ENCODE peak calls at places on chromosomes 3 and 15, in seven cellular contexts. One of them, this sample, is unnamed.

GRCh38 chr3:155742339-155742980 is 2.4 kb downstream of the PLCH1 start:
- DNase-seq in bronchial epithelial cell: no peak
- DNase-seq in dorsolateral prefrontal cortex: no peak
- DNase-seq in GM13976: no peak
- DNase-seq in spleen: no peak
- DNase-seq in colonic mucosa: no peak
- DNase-seq in pancreas: no peak
- DNase-seq in this sample: no peak

GRCh38 chr15:81003023-81003350 is 2.3 kb downstream of the TLNRD1 start:
- DNase-seq in bronchial epithelial cell: no peak
- DNase-seq in dorsolateral prefrontal cortex: no peak
- DNase-seq in GM13976: no peak
- DNase-seq in spleen: peak; percentile 84
- DNase-seq in colonic mucosa: no peak
- DNase-seq in pancreas: no peak
- DNase-seq in this sample: no peak

GRCh38 chr3:115092220-115092791 is 54.8 kb downstream of the ZBTB20 start:
- DNase-seq in bronchial epithelial cell: peak; percentile 38
- DNase-seq in dorsolateral prefrontal cortex: peak; percentile 74
- DNase-seq in GM13976: peak; percentile 8
- DNase-seq in spleen: peak; percentile 71
- DNase-seq in colonic mucosa: peak; percentile 52
- DNase-seq in pancreas: peak; percentile 56
- DNase-seq in this sample: peak; percentile 29

GRCh38 chr15:88618686-88619085 is 2.5 kb upstream of the AEN start:
- DNase-seq in bronchial epithelial cell: no peak
- DNase-seq in dorsolateral prefrontal cortex: no peak
- DNase-seq in GM13976: no peak
- DNase-seq in spleen: no peak
- DNase-seq in colonic mucosa: no peak
- DNase-seq in pancreas: no peak
- DNase-seq in this sample: no peak

GRCh38 chr3:60013241-60013640 is 963.4 kb upstream of the CFAP20DC start:
- DNase-seq in bronchial epithelial cell: peak; percentile 6
- DNase-seq in dorsolateral prefrontal cortex: no peak
- DNase-seq in GM13976: no peak
- DNase-seq in spleen: no peak
- DNase-seq in colonic mucosa: no peak
- DNase-seq in pancreas: no peak
- DNase-seq in this sample: no peak

GRCh38 chr3:61572879-61573278 is 11.5 kb downstream of the PTPRG start:
- DNase-seq in bronchial epithelial cell: no peak
- DNase-seq in dorsolateral prefrontal cortex: no peak
- DNase-seq in GM13976: no peak
- DNase-seq in spleen: no peak
- DNase-seq in colonic mucosa: no peak
- DNase-seq in pancreas: no peak
- DNase-seq in this sample: no peak

GRCh38 chr3:146626384-146627122 is 21.4 kb upstream of the PLSCR5 start:
- DNase-seq in bronchial epithelial cell: no peak
- DNase-seq in dorsolateral prefrontal cortex: no peak
- DNase-seq in GM13976: no peak
- DNase-seq in spleen: no peak
- DNase-seq in colonic mucosa: no peak
- DNase-seq in pancreas: no peak
- DNase-seq in this sample: no peak

GRCh38 chr15:77739591-77740378 is 107.1 kb upstream of the LINGO1 start:
- DNase-seq in bronchial epithelial cell: no peak
- DNase-seq in dorsolateral prefrontal cortex: no peak
- DNase-seq in GM13976: no peak
- DNase-seq in spleen: no peak
- DNase-seq in colonic mucosa: no peak
- DNase-seq in pancreas: no peak
- DNase-seq in this sample: no peak

GRCh38 chr3:149738891-149739290 is 13.4 kb downstream of the COMMD2 start:
- DNase-seq in bronchial epithelial cell: peak; percentile 76
- DNase-seq in dorsolateral prefrontal cortex: no peak
- DNase-seq in GM13976: no peak
- DNase-seq in spleen: no peak
- DNase-seq in colonic mucosa: no peak
- DNase-seq in pancreas: no peak
- DNase-seq in this sample: no peak

GRCh38 chr15:47673343-47673761 is 44.0 kb upstream of the SEMA6D start:
- DNase-seq in bronchial epithelial cell: no peak
- DNase-seq in dorsolateral prefrontal cortex: no peak
- DNase-seq in GM13976: no peak
- DNase-seq in spleen: no peak
- DNase-seq in colonic mucosa: no peak
- DNase-seq in pancreas: no peak
- DNase-seq in this sample: no peak

GRCh38 chr15:70088427-70088826 is 9.3 kb downstream of the TLE3 start:
- DNase-seq in bronchial epithelial cell: no peak
- DNase-seq in dorsolateral prefrontal cortex: no peak
- DNase-seq in GM13976: no peak
- DNase-seq in spleen: no peak
- DNase-seq in colonic mucosa: no peak
- DNase-seq in pancreas: no peak
- DNase-seq in this sample: no peak

GRCh38 chr3:55483196-55484095 is 3.7 kb downstream of the WNT5A start:
- DNase-seq in bronchial epithelial cell: no peak
- DNase-seq in dorsolateral prefrontal cortex: no peak
- DNase-seq in GM13976: peak; percentile 35
- DNase-seq in spleen: no peak
- DNase-seq in colonic mucosa: no peak
- DNase-seq in pancreas: no peak
- DNase-seq in this sample: no peak

GRCh38 chr15:51132384-51133139 is 37.9 kb upstream of the TNFAIP8L3 start:
- DNase-seq in bronchial epithelial cell: peak; percentile 29
- DNase-seq in dorsolateral prefrontal cortex: peak; percentile 65
- DNase-seq in GM13976: peak; percentile 32
- DNase-seq in spleen: no peak
- DNase-seq in colonic mucosa: peak; percentile 46
- DNase-seq in pancreas: no peak
- DNase-seq in this sample: no peak

GRCh38 chr15:51046799-51047449 is 47.8 kb downstream of the TNFAIP8L3 start:
- DNase-seq in bronchial epithelial cell: no peak
- DNase-seq in dorsolateral prefrontal cortex: no peak
- DNase-seq in GM13976: no peak
- DNase-seq in spleen: no peak
- DNase-seq in colonic mucosa: peak; percentile 76
- DNase-seq in pancreas: peak; percentile 29
- DNase-seq in this sample: no peak

GRCh38 chr3:59836525-59836924 is 786.7 kb upstream of the CFAP20DC start:
- DNase-seq in bronchial epithelial cell: no peak
- DNase-seq in dorsolateral prefrontal cortex: no peak
- DNase-seq in GM13976: no peak
- DNase-seq in spleen: no peak
- DNase-seq in colonic mucosa: no peak
- DNase-seq in pancreas: no peak
- DNase-seq in this sample: no peak

DNA sequence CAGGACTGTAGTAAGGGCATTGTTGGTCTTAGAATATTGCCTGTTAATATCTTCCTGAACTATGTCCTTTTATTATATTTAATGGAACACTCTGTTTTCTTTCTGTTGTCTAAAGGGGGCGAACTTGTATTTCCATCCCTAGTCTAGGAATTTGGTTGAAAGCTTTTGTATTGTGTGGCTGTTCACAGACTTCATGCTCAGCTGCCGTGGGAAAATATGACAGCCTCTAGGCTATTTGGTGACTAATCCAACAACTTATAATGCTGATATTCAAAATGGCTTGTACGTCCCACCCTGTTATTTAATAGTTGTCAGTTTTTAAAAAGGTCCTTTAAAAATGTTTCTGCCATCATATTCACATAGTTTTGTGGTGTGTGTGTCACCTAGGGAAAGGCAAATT is 202.6 kb downstream of the KLHL25 start:
- DNase-seq in bronchial epithelial cell: peak; percentile 91
- DNase-seq in dorsolateral prefrontal cortex: no peak
- DNase-seq in GM13976: no peak
- DNase-seq in spleen: no peak
- DNase-seq in colonic mucosa: no peak
- DNase-seq in pancreas: no peak
- DNase-seq in this sample: no peak
- TF ChIP-seq CTCF in bronchial epithelial cell: no peak
- TF ChIP-seq CTCF in dorsolateral prefrontal cortex: no peak
- TF ChIP-seq CTCF in GM13976: no peak
- TF ChIP-seq CTCF in spleen: no peak
- TF ChIP-seq CTCF in colonic mucosa: no peak
- TF ChIP-seq CTCF in pancreas: no peak
- TF ChIP-seq CTCF in this sample: no peak

GRCh38 chr15:67446449-67446848 is 74.5 kb upstream of the C15orf61 start:
- DNase-seq in bronchial epithelial cell: no peak
- DNase-seq in dorsolateral prefrontal cortex: no peak
- DNase-seq in GM13976: no peak
- DNase-seq in spleen: no peak
- DNase-seq in colonic mucosa: no peak
- DNase-seq in pancreas: peak; percentile 23
- DNase-seq in this sample: no peak

DNA sequence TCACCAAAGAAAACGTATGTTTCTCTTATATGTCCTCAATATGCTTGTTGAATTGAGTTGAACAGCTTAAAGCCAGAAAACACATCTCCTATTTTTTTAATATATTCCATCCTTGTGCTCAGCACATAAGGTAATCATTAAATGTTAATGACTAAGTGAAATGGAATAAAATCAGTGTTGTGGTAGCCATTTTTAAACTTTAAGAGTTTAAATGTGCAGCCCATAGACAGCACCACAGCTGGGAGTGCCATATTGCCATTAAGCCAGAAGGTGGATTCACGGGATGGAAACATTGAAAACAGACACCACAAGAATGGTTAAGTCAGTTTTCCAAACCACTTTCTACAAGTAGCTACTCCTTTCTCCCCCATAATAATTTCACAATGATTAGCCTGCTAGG is 76.8 kb upstream of the C15orf61 start:
- DNase-seq in bronchial epithelial cell: no peak
- DNase-seq in dorsolateral prefrontal cortex: no peak
- DNase-seq in GM13976: no peak
- DNase-seq in spleen: no peak
- DNase-seq in colonic mucosa: no peak
- DNase-seq in pancreas: no peak
- DNase-seq in this sample: no peak
- TF ChIP-seq CTCF in bronchial epithelial cell: no peak
- TF ChIP-seq CTCF in dorsolateral prefrontal cortex: no peak
- TF ChIP-seq CTCF in GM13976: no peak
- TF ChIP-seq CTCF in spleen: no peak
- TF ChIP-seq CTCF in colonic mucosa: no peak
- TF ChIP-seq CTCF in pancreas: no peak
- TF ChIP-seq CTCF in this sample: no peak

DNA sequence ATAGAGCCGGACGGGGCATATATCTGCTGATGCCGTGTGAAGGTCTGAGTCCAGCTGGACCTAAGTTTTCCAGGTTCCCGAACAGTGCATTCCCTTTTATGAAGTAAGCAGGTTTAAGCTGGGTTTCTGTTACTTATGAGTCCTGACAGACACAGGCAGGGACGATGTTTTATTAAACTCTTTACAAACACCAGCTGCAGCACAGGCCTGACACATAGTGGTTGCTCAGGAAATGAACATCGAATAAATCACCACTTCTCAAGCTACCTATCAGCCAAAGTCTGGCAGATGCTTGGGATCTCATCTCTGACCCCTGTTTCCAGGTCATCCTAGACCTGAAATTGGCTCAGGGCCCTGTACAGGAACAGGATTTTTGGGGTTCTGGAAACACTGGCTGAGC is 50.9 kb upstream of the RAD18 start:
- DNase-seq in bronchial epithelial cell: peak; percentile 7
- DNase-seq in dorsolateral prefrontal cortex: no peak
- DNase-seq in GM13976: no peak
- DNase-seq in spleen: no peak
- DNase-seq in colonic mucosa: no peak
- DNase-seq in pancreas: no peak
- DNase-seq in this sample: no peak
- TF ChIP-seq CTCF in bronchial epithelial cell: no peak
- TF ChIP-seq CTCF in dorsolateral prefrontal cortex: no peak
- TF ChIP-seq CTCF in GM13976: no peak
- TF ChIP-seq CTCF in spleen: no peak
- TF ChIP-seq CTCF in colonic mucosa: no peak
- TF ChIP-seq CTCF in pancreas: no peak
- TF ChIP-seq CTCF in this sample: no peak

DNA sequence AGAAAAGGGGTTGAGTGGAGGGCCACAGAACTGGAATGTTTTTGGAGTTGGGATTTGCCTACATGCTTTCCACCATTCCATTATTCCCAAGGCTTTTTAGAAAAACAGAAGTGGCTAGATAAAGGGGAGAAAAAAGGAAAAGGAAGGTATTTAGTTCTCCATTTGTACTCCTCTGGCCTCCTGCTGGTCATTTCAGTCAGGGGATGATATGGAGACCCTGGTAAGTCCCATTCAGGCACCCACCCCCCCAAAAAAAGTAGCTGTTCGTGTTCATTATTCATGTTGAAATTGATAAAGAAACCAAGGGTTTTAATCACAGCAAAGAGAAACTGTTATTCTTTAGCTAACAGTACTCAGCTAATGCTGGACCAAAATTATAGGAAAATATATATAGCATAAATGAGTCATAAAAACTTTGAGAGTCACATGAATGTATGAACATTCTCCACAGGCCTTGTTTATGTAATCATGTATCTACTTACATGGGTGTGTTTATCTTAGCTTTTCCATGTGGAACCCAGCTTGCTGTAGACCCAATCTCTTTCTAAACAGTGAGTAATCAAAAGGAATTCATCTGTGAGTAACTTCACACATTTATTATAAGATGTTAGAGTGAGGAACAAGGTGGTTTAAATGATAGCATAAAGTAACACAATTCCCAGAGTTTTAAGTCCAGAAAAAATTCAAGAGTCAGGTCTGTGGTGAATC is 167.2 kb downstream of the KCNMB2 start:
- DNase-seq in bronchial epithelial cell: peak; percentile 97
- DNase-seq in dorsolateral prefrontal cortex: no peak
- DNase-seq in GM13976: no peak
- DNase-seq in spleen: no peak
- DNase-seq in colonic mucosa: no peak
- DNase-seq in pancreas: no peak
- DNase-seq in this sample: no peak
- TF ChIP-seq CTCF in bronchial epithelial cell: peak; percentile 39
- TF ChIP-seq CTCF in dorsolateral prefrontal cortex: no peak
- TF ChIP-seq CTCF in GM13976: no peak
- TF ChIP-seq CTCF in spleen: no peak
- TF ChIP-seq CTCF in colonic mucosa: no peak
- TF ChIP-seq CTCF in pancreas: no peak
- TF ChIP-seq CTCF in this sample: no peak

This sample was measured in GM12864.